ENCODE peak calls at places on chromosomes 12 and 14, in six cellular contexts. One of them, this sample, is unnamed.

GRCh38 chr12:51874013-51874412 is 13.9 kb upstream of the ANKRD33 start:
- DNase-seq in activated CD4-positive, alpha-beta memory T cell treated with anti-CD3 and anti-CD28 coated beads, Interleukin-2, amount 10 ng/mL, durations not matched to agents 7 days and 5 days: no peak
- DNase-seq in NCI-H1436 treated with DMSO at 0.1 percent for 48 hours: no peak
- DNase-seq in NCI-H774: no peak
- DNase-seq in lung: no peak
- DNase-seq in A549: no peak
- DNase-seq in this sample: no peak

GRCh38 chr14:90159147-90159546 is 97.2 kb upstream of the PSMC1 start:
- DNase-seq in activated CD4-positive, alpha-beta memory T cell treated with anti-CD3 and anti-CD28 coated beads, Interleukin-2, amount 10 ng/mL, durations not matched to agents 7 days and 5 days: no peak
- DNase-seq in NCI-H1436 treated with DMSO at 0.1 percent for 48 hours: no peak
- DNase-seq in NCI-H774: no peak
- DNase-seq in lung: no peak
- DNase-seq in A549: no peak
- DNase-seq in this sample: no peak

GRCh38 chr12:109111775-109112491 is 4.5 kb upstream of the ACACB start:
- DNase-seq in activated CD4-positive, alpha-beta memory T cell treated with anti-CD3 and anti-CD28 coated beads, Interleukin-2, amount 10 ng/mL, durations not matched to agents 7 days and 5 days: peak
- DNase-seq in NCI-H1436 treated with DMSO at 0.1 percent for 48 hours: no peak
- DNase-seq in NCI-H774: peak
- DNase-seq in lung: peak
- DNase-seq in A549: peak
- DNase-seq in this sample: no peak

GRCh38 chr12:92193846-92194245 is 48.2 kb upstream of the BTG1 start:
- DNase-seq in activated CD4-positive, alpha-beta memory T cell treated with anti-CD3 and anti-CD28 coated beads, Interleukin-2, amount 10 ng/mL, durations not matched to agents 7 days and 5 days: no peak
- DNase-seq in NCI-H1436 treated with DMSO at 0.1 percent for 48 hours: no peak
- DNase-seq in NCI-H774: no peak
- DNase-seq in lung: no peak
- DNase-seq in A549: no peak
- DNase-seq in this sample: no peak

GRCh38 chr12:54215990-54216579 is 27.3 kb upstream of the SMUG1 start:
- DNase-seq in activated CD4-positive, alpha-beta memory T cell treated with anti-CD3 and anti-CD28 coated beads, Interleukin-2, amount 10 ng/mL, durations not matched to agents 7 days and 5 days: peak
- DNase-seq in NCI-H1436 treated with DMSO at 0.1 percent for 48 hours: no peak
- DNase-seq in NCI-H774: peak
- DNase-seq in lung: no peak
- DNase-seq in A549: no peak
- DNase-seq in this sample: no peak

GRCh38 chr14:61282746-61283145 is 1.6 kb upstream of the TMEM30B start:
- DNase-seq in activated CD4-positive, alpha-beta memory T cell treated with anti-CD3 and anti-CD28 coated beads, Interleukin-2, amount 10 ng/mL, durations not matched to agents 7 days and 5 days: no peak
- DNase-seq in NCI-H1436 treated with DMSO at 0.1 percent for 48 hours: no peak
- DNase-seq in NCI-H774: no peak
- DNase-seq in lung: no peak
- DNase-seq in A549: no peak
- DNase-seq in this sample: no peak

GRCh38 chr12:65004270-65004669 is 116.8 kb downstream of the WIF1 start:
- DNase-seq in activated CD4-positive, alpha-beta memory T cell treated with anti-CD3 and anti-CD28 coated beads, Interleukin-2, amount 10 ng/mL, durations not matched to agents 7 days and 5 days: no peak
- DNase-seq in NCI-H1436 treated with DMSO at 0.1 percent for 48 hours: no peak
- DNase-seq in NCI-H774: no peak
- DNase-seq in lung: no peak
- DNase-seq in A549: no peak
- DNase-seq in this sample: no peak

GRCh38 chr12:113299619-113300237 is 35.2 kb downstream of the SLC8B1 start:
- DNase-seq in activated CD4-positive, alpha-beta memory T cell treated with anti-CD3 and anti-CD28 coated beads, Interleukin-2, amount 10 ng/mL, durations not matched to agents 7 days and 5 days: no peak
- DNase-seq in NCI-H1436 treated with DMSO at 0.1 percent for 48 hours: no peak
- DNase-seq in NCI-H774: no peak
- DNase-seq in lung: peak
- DNase-seq in A549: peak
- DNase-seq in this sample: no peak

GRCh38 chr14:105187935-105188524 is 6.9 kb upstream of the NUDT14 start:
- DNase-seq in activated CD4-positive, alpha-beta memory T cell treated with anti-CD3 and anti-CD28 coated beads, Interleukin-2, amount 10 ng/mL, durations not matched to agents 7 days and 5 days: peak
- DNase-seq in NCI-H1436 treated with DMSO at 0.1 percent for 48 hours: no peak
- DNase-seq in NCI-H774: peak
- DNase-seq in lung: peak
- DNase-seq in A549: no peak
- DNase-seq in this sample: no peak

GRCh38 chr12:56581418-56582145 is 48.5 kb downstream of the BAZ2A start:
- DNase-seq in activated CD4-positive, alpha-beta memory T cell treated with anti-CD3 and anti-CD28 coated beads, Interleukin-2, amount 10 ng/mL, durations not matched to agents 7 days and 5 days: peak
- DNase-seq in NCI-H1436 treated with DMSO at 0.1 percent for 48 hours: no peak
- DNase-seq in NCI-H774: no peak
- DNase-seq in lung: no peak
- DNase-seq in A549: no peak
- DNase-seq in this sample: no peak

GRCh38 chr14:22561661-22562579 is 27.1 kb downstream of the DAD1 start:
- DNase-seq in activated CD4-positive, alpha-beta memory T cell treated with anti-CD3 and anti-CD28 coated beads, Interleukin-2, amount 10 ng/mL, durations not matched to agents 7 days and 5 days: peak
- DNase-seq in NCI-H1436 treated with DMSO at 0.1 percent for 48 hours: no peak
- DNase-seq in NCI-H774: no peak
- DNase-seq in lung: peak
- DNase-seq in A549: no peak
- DNase-seq in this sample: no peak

GRCh38 chr14:99177876-99178630 is 93.9 kb downstream of the BCL11B start:
- DNase-seq in activated CD4-positive, alpha-beta memory T cell treated with anti-CD3 and anti-CD28 coated beads, Interleukin-2, amount 10 ng/mL, durations not matched to agents 7 days and 5 days: peak
- DNase-seq in NCI-H1436 treated with DMSO at 0.1 percent for 48 hours: no peak
- DNase-seq in NCI-H774: no peak
- DNase-seq in lung: no peak
- DNase-seq in A549: no peak
- DNase-seq in this sample: no peak

GRCh38 chr12:54021432-54022013 is 6.7 kb upstream of the HOXC6 start:
- DNase-seq in activated CD4-positive, alpha-beta memory T cell treated with anti-CD3 and anti-CD28 coated beads, Interleukin-2, amount 10 ng/mL, durations not matched to agents 7 days and 5 days: no peak
- DNase-seq in NCI-H1436 treated with DMSO at 0.1 percent for 48 hours: no peak
- DNase-seq in NCI-H774: no peak
- DNase-seq in lung: no peak
- DNase-seq in A549: no peak
- DNase-seq in this sample: no peak

GRCh38 chr14:27243360-27243759 is 645.5 kb upstream of the NOVA1 start:
- DNase-seq in activated CD4-positive, alpha-beta memory T cell treated with anti-CD3 and anti-CD28 coated beads, Interleukin-2, amount 10 ng/mL, durations not matched to agents 7 days and 5 days: no peak
- DNase-seq in NCI-H1436 treated with DMSO at 0.1 percent for 48 hours: no peak
- DNase-seq in NCI-H774: no peak
- DNase-seq in lung: no peak
- DNase-seq in A549: no peak
- DNase-seq in this sample: no peak

GRCh38 chr14:105062048-105062433 is 3.2 kb downstream of the GPR132 start:
- DNase-seq in activated CD4-positive, alpha-beta memory T cell treated with anti-CD3 and anti-CD28 coated beads, Interleukin-2, amount 10 ng/mL, durations not matched to agents 7 days and 5 days: no peak
- DNase-seq in NCI-H1436 treated with DMSO at 0.1 percent for 48 hours: no peak
- DNase-seq in NCI-H774: no peak
- DNase-seq in lung: no peak
- DNase-seq in A549: no peak
- DNase-seq in this sample: no peak